ENCODE peak calls at places on chromosomes 2 and 18, in six cellular contexts. One of them, this sample, is unnamed.
A peak's percentile ranks its signal among the peaks of the same experiment; 100 is the strongest.

GRCh38 chr2:151095463-151095862 is 166.2 kb downstream of the RBM43 start:
- DNase-seq in neural progenitor cell: no peak
- DNase-seq in endothelial cell of umbilical vein: no peak
- DNase-seq in GM23338: no peak
- DNase-seq in mammary epithelial cell: peak; percentile 8
- DNase-seq in GM12878: no peak
- DNase-seq in this sample: no peak

GRCh38 chr2:222485367-222486211 is 61.2 kb downstream of the SGPP2 start:
- DNase-seq in neural progenitor cell: peak; percentile 84
- DNase-seq in endothelial cell of umbilical vein: no peak
- DNase-seq in GM23338: no peak
- DNase-seq in mammary epithelial cell: no peak
- DNase-seq in GM12878: no peak
- DNase-seq in this sample: no peak

GRCh38 chr2:234435836-234436481 is 60.9 kb downstream of the ARL4C start:
- DNase-seq in neural progenitor cell: no peak
- DNase-seq in endothelial cell of umbilical vein: peak; percentile 65
- DNase-seq in GM23338: no peak
- DNase-seq in mammary epithelial cell: no peak
- DNase-seq in GM12878: no peak
- DNase-seq in this sample: no peak

GRCh38 chr2:100980046-100980445 is 22.0 kb upstream of the RPL31 start:
- DNase-seq in neural progenitor cell: no peak
- DNase-seq in endothelial cell of umbilical vein: no peak
- DNase-seq in GM23338: peak; percentile 56
- DNase-seq in mammary epithelial cell: no peak
- DNase-seq in GM12878: no peak
- DNase-seq in this sample: no peak

GRCh38 chr2:100571668-100572067 is 8.9 kb downstream of the PDCL3 start:
- DNase-seq in neural progenitor cell: no peak
- DNase-seq in endothelial cell of umbilical vein: no peak
- DNase-seq in GM23338: no peak
- DNase-seq in mammary epithelial cell: no peak
- DNase-seq in GM12878: no peak
- DNase-seq in this sample: no peak

GRCh38 chr2:127220807-127221527 is 868 bp upstream of the CYP27C1 start:
- DNase-seq in neural progenitor cell: peak; percentile 65
- DNase-seq in endothelial cell of umbilical vein: no peak
- DNase-seq in GM23338: peak; percentile 75
- DNase-seq in mammary epithelial cell: no peak
- DNase-seq in GM12878: no peak
- DNase-seq in this sample: peak; percentile 10

GRCh38 chr2:18483896-18484295 is 76.6 kb downstream of the RDH14 start:
- DNase-seq in neural progenitor cell: no peak
- DNase-seq in endothelial cell of umbilical vein: no peak
- DNase-seq in GM23338: no peak
- DNase-seq in mammary epithelial cell: no peak
- DNase-seq in GM12878: no peak
- DNase-seq in this sample: no peak

GRCh38 chr2:144402282-144402681 is 117.6 kb downstream of the ZEB2 start:
- DNase-seq in neural progenitor cell: no peak
- DNase-seq in endothelial cell of umbilical vein: no peak
- DNase-seq in GM23338: no peak
- DNase-seq in mammary epithelial cell: no peak
- DNase-seq in GM12878: no peak
- DNase-seq in this sample: no peak

GRCh38 chr2:215917953-215918620 is 95.3 kb downstream of the MREG start:
- DNase-seq in neural progenitor cell: no peak
- DNase-seq in endothelial cell of umbilical vein: peak; percentile 34
- DNase-seq in GM23338: no peak
- DNase-seq in mammary epithelial cell: peak; percentile 76
- DNase-seq in GM12878: peak; percentile 83
- DNase-seq in this sample: peak; percentile 59

GRCh38 chr2:186562209-186562578 is 27.7 kb upstream of the ITGAV start:
- DNase-seq in neural progenitor cell: no peak
- DNase-seq in endothelial cell of umbilical vein: no peak
- DNase-seq in GM23338: no peak
- DNase-seq in mammary epithelial cell: no peak
- DNase-seq in GM12878: no peak
- DNase-seq in this sample: no peak

GRCh38 chr2:240960963-240961876 is 37.2 kb upstream of the SNED1 start:
- DNase-seq in neural progenitor cell: no peak
- DNase-seq in endothelial cell of umbilical vein: no peak
- DNase-seq in GM23338: no peak
- DNase-seq in mammary epithelial cell: no peak
- DNase-seq in GM12878: no peak
- DNase-seq in this sample: no peak

GRCh38 chr18:713135-713490 is 683 bp upstream of the ENOSF1 start:
- DNase-seq in neural progenitor cell: no peak
- DNase-seq in endothelial cell of umbilical vein: no peak
- DNase-seq in GM23338: no peak
- DNase-seq in mammary epithelial cell: no peak
- DNase-seq in GM12878: no peak
- DNase-seq in this sample: no peak

GRCh38 chr2:120283649-120284048 is 31.0 kb downstream of the RALB start:
- DNase-seq in neural progenitor cell: peak; percentile 58
- DNase-seq in endothelial cell of umbilical vein: no peak
- DNase-seq in GM23338: peak; percentile 88
- DNase-seq in mammary epithelial cell: no peak
- DNase-seq in GM12878: no peak
- DNase-seq in this sample: peak; percentile 39

GRCh38 chr2:157805519-157805918 is 70.6 kb downstream of the ACVR1 start:
- DNase-seq in neural progenitor cell: no peak
- DNase-seq in endothelial cell of umbilical vein: no peak
- DNase-seq in GM23338: no peak
- DNase-seq in mammary epithelial cell: no peak
- DNase-seq in GM12878: no peak
- DNase-seq in this sample: no peak

GRCh38 chr18:56062931-56063330 is 474.9 kb upstream of the TCF4 start:
- DNase-seq in neural progenitor cell: no peak
- DNase-seq in endothelial cell of umbilical vein: no peak
- DNase-seq in GM23338: no peak
- DNase-seq in mammary epithelial cell: no peak
- DNase-seq in GM12878: no peak
- DNase-seq in this sample: no peak

GRCh38 chr2:72572501-72572900 is 253.3 kb downstream of the EXOC6B start:
- DNase-seq in neural progenitor cell: no peak
- DNase-seq in endothelial cell of umbilical vein: no peak
- DNase-seq in GM23338: no peak
- DNase-seq in mammary epithelial cell: no peak
- DNase-seq in GM12878: no peak
- DNase-seq in this sample: peak; percentile 86

GRCh38 chr2:168424112-168424951 is 31.7 kb upstream of the CERS6 start:
- DNase-seq in neural progenitor cell: no peak
- DNase-seq in endothelial cell of umbilical vein: no peak
- DNase-seq in GM23338: no peak
- DNase-seq in mammary epithelial cell: no peak
- DNase-seq in GM12878: no peak
- DNase-seq in this sample: peak; percentile 28

GRCh38 chr2:44247924-44248323 is 27.4 kb upstream of the SLC3A1 start:
- DNase-seq in neural progenitor cell: peak; percentile 52
- DNase-seq in endothelial cell of umbilical vein: no peak
- DNase-seq in GM23338: peak; percentile 76
- DNase-seq in mammary epithelial cell: no peak
- DNase-seq in GM12878: no peak
- DNase-seq in this sample: no peak

GRCh38 chr18:76453057-76453561 is 41.9 kb downstream of the ZNF516 start:
- DNase-seq in neural progenitor cell: no peak
- DNase-seq in endothelial cell of umbilical vein: no peak
- DNase-seq in GM23338: no peak
- DNase-seq in mammary epithelial cell: no peak
- DNase-seq in GM12878: no peak
- DNase-seq in this sample: no peak

GRCh38 chr2:15050483-15050882 is 418.0 kb downstream of the LRATD1 start:
- DNase-seq in neural progenitor cell: no peak
- DNase-seq in endothelial cell of umbilical vein: no peak
- DNase-seq in GM23338: no peak
- DNase-seq in mammary epithelial cell: peak; percentile 3
- DNase-seq in GM12878: no peak
- DNase-seq in this sample: peak; percentile 10

GRCh38 chr2:194443926-194444325 is 1213.1 kb upstream of the SLC39A10 start:
- DNase-seq in neural progenitor cell: no peak
- DNase-seq in endothelial cell of umbilical vein: no peak
- DNase-seq in GM23338: no peak
- DNase-seq in mammary epithelial cell: peak; percentile 54
- DNase-seq in GM12878: no peak
- DNase-seq in this sample: no peak

GRCh38 chr2:217160978-217161973 is 301.4 kb upstream of the TNP1 start:
- DNase-seq in neural progenitor cell: no peak
- DNase-seq in endothelial cell of umbilical vein: peak; percentile 93
- DNase-seq in GM23338: no peak
- DNase-seq in mammary epithelial cell: peak; percentile 23
- DNase-seq in GM12878: no peak
- DNase-seq in this sample: no peak

GRCh38 chr2:33599175-33599942 is at the start of gene FAM98A:
- DNase-seq in neural progenitor cell: peak; percentile 98
- DNase-seq in endothelial cell of umbilical vein: peak; percentile 100
- DNase-seq in GM23338: peak; percentile 97
- DNase-seq in mammary epithelial cell: peak; percentile 98
- DNase-seq in GM12878: peak; percentile 96
- DNase-seq in this sample: peak; percentile 94

GRCh38 chr18:3806656-3807055 is 356.7 kb downstream of the TGIF1 start:
- DNase-seq in neural progenitor cell: no peak
- DNase-seq in endothelial cell of umbilical vein: no peak
- DNase-seq in GM23338: no peak
- DNase-seq in mammary epithelial cell: no peak
- DNase-seq in GM12878: no peak
- DNase-seq in this sample: no peak
- H2AFZ ChIP-seq in neural progenitor cell: no peak overlapping the region
- H2AFZ ChIP-seq in endothelial cell of umbilical vein: no peak overlapping the region
- H2AFZ ChIP-seq in GM23338: no peak overlapping the region
- H2AFZ ChIP-seq in mammary epithelial cell: no peak overlapping the region
- H2AFZ ChIP-seq in GM12878: no peak overlapping the region
- H2AFZ ChIP-seq in this sample: no peak overlapping the region

GRCh38 chr2:70656421-70657010 is 102.9 kb upstream of the TGFA start:
- DNase-seq in neural progenitor cell: no peak
- DNase-seq in endothelial cell of umbilical vein: no peak
- DNase-seq in GM23338: no peak
- DNase-seq in mammary epithelial cell: no peak
- DNase-seq in GM12878: no peak
- DNase-seq in this sample: no peak
- H3K4me1 ChIP-seq in neural progenitor cell: peaks cover 8% of the 10 kb centered on the region
- H3K4me1 ChIP-seq in endothelial cell of umbilical vein: no peaks in the 10 kb centered on the region
- H3K4me1 ChIP-seq in GM23338: peaks cover 19% of the 10 kb centered on the region
- H3K4me1 ChIP-seq in mammary epithelial cell: no peaks in the 10 kb centered on the region
- H3K4me1 ChIP-seq in GM12878: no peaks in the 10 kb centered on the region
- H3K4me1 ChIP-seq in this sample: no peaks in the 10 kb centered on the region

GRCh38 chr2:238284802-238285515 is 3.5 kb downstream of the PER2 start:
- DNase-seq in neural progenitor cell: no peak
- DNase-seq in endothelial cell of umbilical vein: no peak
- DNase-seq in GM23338: no peak
- DNase-seq in mammary epithelial cell: no peak
- DNase-seq in GM12878: no peak
- DNase-seq in this sample: no peak
- H3K4me2 ChIP-seq in neural progenitor cell: peak overlapping the region; percentile 1
- H3K4me2 ChIP-seq in endothelial cell of umbilical vein: no peak overlapping the region
- H3K4me2 ChIP-seq in GM23338: no peak overlapping the region
- H3K4me2 ChIP-seq in mammary epithelial cell: peak overlapping the region; percentile 97
- H3K4me2 ChIP-seq in GM12878: no peak overlapping the region
- H3K4me2 ChIP-seq in this sample: peak overlapping the region; percentile 91

DNA sequence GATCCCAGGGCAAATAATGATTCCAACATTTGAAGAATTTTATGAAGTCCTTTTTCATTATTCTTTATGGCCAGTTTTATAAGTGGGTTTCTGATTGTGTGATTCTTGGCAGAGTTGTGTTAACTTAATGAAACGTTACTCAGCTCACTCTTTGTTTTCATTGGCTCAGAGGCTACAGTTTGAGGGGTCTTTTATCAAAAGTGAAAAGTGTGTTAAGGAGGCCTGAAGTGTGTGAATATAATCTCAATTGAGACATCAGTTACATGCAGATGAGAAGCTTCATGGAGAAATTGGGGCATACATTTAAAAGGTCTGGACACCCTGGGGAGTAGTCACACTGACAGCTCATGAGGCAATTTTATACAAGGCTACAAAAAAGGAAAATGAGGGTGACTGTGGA is 74.6 kb downstream of the ASXL3 start:
- DNase-seq in neural progenitor cell: no peak
- DNase-seq in endothelial cell of umbilical vein: no peak
- DNase-seq in GM23338: no peak
- DNase-seq in mammary epithelial cell: no peak
- DNase-seq in GM12878: no peak
- DNase-seq in this sample: peak; percentile 4
- H2AFZ ChIP-seq in neural progenitor cell: no peak overlapping the region
- H2AFZ ChIP-seq in endothelial cell of umbilical vein: no peak overlapping the region
- H2AFZ ChIP-seq in GM23338: no peak overlapping the region
- H2AFZ ChIP-seq in mammary epithelial cell: no peak overlapping the region
- H2AFZ ChIP-seq in GM12878: no peak overlapping the region
- H2AFZ ChIP-seq in this sample: no peak overlapping the region

DNA sequence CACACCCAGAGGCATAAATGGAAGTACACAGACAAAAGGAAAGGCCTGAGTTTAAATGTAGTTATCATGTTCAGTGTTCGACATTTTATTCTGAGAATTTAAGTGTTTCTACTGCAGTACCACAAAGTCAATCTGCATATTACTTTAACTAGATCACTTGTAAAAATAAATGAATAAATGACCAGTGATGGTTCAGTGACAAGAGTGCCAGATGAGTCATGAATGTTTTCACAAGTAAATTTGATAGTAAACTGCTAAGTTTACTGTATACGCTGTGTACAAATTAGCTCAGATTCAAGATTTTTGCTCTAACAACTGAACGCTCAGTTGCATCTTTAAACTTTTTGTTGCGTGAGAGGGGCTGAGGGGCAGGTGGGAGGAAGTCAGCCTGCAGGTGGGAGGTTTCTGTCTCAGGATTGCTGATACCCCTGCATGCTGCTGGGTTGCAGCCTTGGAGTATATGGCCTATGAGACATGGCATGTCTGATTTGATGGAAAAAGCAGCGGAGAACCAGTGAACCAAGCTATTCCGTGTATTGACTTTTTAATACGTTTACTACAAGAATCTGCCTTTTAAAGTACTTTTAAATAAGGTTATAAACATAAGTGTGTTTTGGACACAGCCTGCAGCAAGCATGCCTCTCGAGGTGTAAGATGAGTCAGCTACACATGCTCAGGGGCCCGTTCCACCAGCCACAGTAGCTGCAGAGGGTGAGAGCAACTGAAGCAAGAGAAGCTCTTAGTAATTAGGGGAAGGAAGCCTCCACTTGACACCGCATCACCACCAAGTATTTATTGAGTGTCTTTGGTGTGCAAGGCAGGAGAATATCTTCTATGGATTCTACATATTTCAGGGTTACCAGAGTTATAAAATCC is 245.1 kb downstream of the NEDD4L start:
- DNase-seq in neural progenitor cell: peak; percentile 18
- DNase-seq in endothelial cell of umbilical vein: peak; percentile 68
- DNase-seq in GM23338: no peak
- DNase-seq in mammary epithelial cell: peak; percentile 61
- DNase-seq in GM12878: no peak
- DNase-seq in this sample: peak; percentile 74
- H3K4me1 ChIP-seq in neural progenitor cell: peaks cover 15% of the 10 kb centered on the region
- H3K4me1 ChIP-seq in endothelial cell of umbilical vein: peaks cover 44% of the 10 kb centered on the region
- H3K4me1 ChIP-seq in GM23338: peaks cover 27% of the 10 kb centered on the region
- H3K4me1 ChIP-seq in mammary epithelial cell: peaks cover 58% of the 10 kb centered on the region
- H3K4me1 ChIP-seq in GM12878: peaks cover 12% of the 10 kb centered on the region
- H3K4me1 ChIP-seq in this sample: peaks cover 37% of the 10 kb centered on the region